ENCODE peak calls at places on chromosomes 11 and 22, in ten cellular contexts. A, B, D, W, Z, Q, V, R, T and O are unnamed samples.
A peak's percentile ranks its signal among the peaks of the same experiment; 100 is the strongest.

GRCh38 chr22:25364736-25365241 is 145.3 kb downstream of the CRYBB2 start:
- DNase-seq in W (no peak), A (no peak), Q (no peak), D (no peak), V (no peak), R (no peak), Z (no peak), B (peak; percentile 21), T (no peak), O (no peak)

GRCh38 chr22:22848364-22848866 is 39.2 kb upstream of the IGLL5 start:
- DNase-seq in W (peak; percentile 13), A (peak; percentile 39), R (peak; percentile 65), T (peak; percentile 50), V (peak; percentile 23), Q (peak; percentile 14), B (peak; percentile 41), Z (peak; percentile 27), D (peak; percentile 37), O (peak; percentile 3)

GRCh38 chr11:2839395-2839941 is 46.1 kb downstream of the CDKN1C start:
- DNase-seq in D (no peak), Q (no peak), T (no peak), Z (no peak), B (no peak), A (no peak), R (no peak), W (no peak), V (no peak), O (no peak)

GRCh38 chr11:19995131-19995530 is 165.1 kb downstream of the DBX1 start:
- DNase-seq in Z (no peak), V (no peak), A (peak; percentile 79), D (no peak), R (no peak), B (peak; percentile 90), Q (peak; percentile 92), W (peak; percentile 79), T (no peak), O (no peak)

GRCh38 chr11:108732395-108732794 is 67.5 kb downstream of the DDX10 start:
- DNase-seq in W (no peak), A (no peak), R (no peak), D (peak; percentile 83), Q (no peak), T (no peak), V (no peak), Z (peak; percentile 80), B (no peak), O (no peak)

GRCh38 chr11:65559951-65560537 is 1.9 kb upstream of the LTBP3 start:
- DNase-seq in V (no peak), Z (peak; percentile 78), A (peak; percentile 37), B (peak; percentile 23), W (peak; percentile 87), D (no peak), Q (peak; percentile 79), T (no peak), R (no peak), O (peak; percentile 90)

GRCh38 chr22:32200752-32201151 is 4.1 kb downstream of the RFPL2 start:
- DNase-seq in Q (no peak), V (no peak), B (no peak), R (no peak), D (no peak), W (no peak), T (no peak), A (no peak), Z (no peak), O (no peak)

GRCh38 chr22:27580311-27580897 is 221.2 kb downstream of the MN1 start:
- DNase-seq in Q (peak; percentile 30), R (no peak), D (no peak), T (no peak), V (no peak), B (no peak), A (peak; percentile 15), Z (no peak), W (peak; percentile 49), O (no peak)

GRCh38 chr11:104609297-104609696 is 289.0 kb downstream of the CASP12 start:
- DNase-seq in A (peak; percentile 65), D (peak; percentile 39), W (no peak), R (peak; percentile 30), T (peak; percentile 4), Z (no peak), V (peak; percentile 56), B (peak; percentile 64), Q (peak; percentile 64), O (peak; percentile 33)

GRCh38 chr11:21817677-21818076 is 375.2 kb upstream of the ANO5 start:
- DNase-seq in R (no peak), A (no peak), V (no peak), B (no peak), W (no peak), T (no peak), D (no peak), Z (no peak), Q (no peak), O (no peak)

GRCh38 chr11:34564807-34565241 is 51.2 kb upstream of the ELF5 start:
- DNase-seq in B (no peak), A (no peak), Z (no peak), R (no peak), T (no peak), W (no peak), V (no peak), Q (no peak), D (no peak), O (no peak)

GRCh38 chr11:117817213-117818035 is 7.1 kb downstream of the FXYD2 start:
- DNase-seq in W (peak; percentile 65), R (peak; percentile 90), D (peak; percentile 82), V (no peak), Z (peak; percentile 48), B (peak; percentile 70), T (peak; percentile 70), Q (peak; percentile 51), A (peak; percentile 56), O (peak; percentile 71)